ENCODE peak calls at places on chromosomes 4 and X, in eight cellular contexts. Q, C, S, T, D, O, E and I are unnamed samples.

GRCh38 chr4:150010525-150011126 is 67.6 kb upstream of the DCLK2 start:
- DNase-seq in O (no peak), C (peak; percentile 72), E (no peak), D (peak; percentile 42), S (peak; percentile 38), T (no peak), Q (peak; percentile 69), I (peak; percentile 24)

GRCh38 chr4:182143822-182144620 is 99.2 kb upstream of the TENM3 start:
- DNase-seq in E (no peak), O (no peak), C (peak; percentile 83), Q (peak; percentile 19), D (peak; percentile 47), T (no peak), S (no peak), I (peak; percentile 43)

GRCh38 chr4:141473952-141474351 is 162.4 kb upstream of the IL15 start:
- DNase-seq in T (no peak), O (no peak), D (no peak), S (no peak), E (no peak), Q (peak; percentile 32), C (peak; percentile 61), I (no peak)

GRCh38 chrX:43500240-43500639 is 155.9 kb upstream of the MAOA start:
- DNase-seq in C (no peak), O (no peak), D (no peak), S (no peak), E (no peak), T (no peak), Q (no peak), I (no peak)

GRCh38 chr4:32735856-32736590 is 2015.9 kb downstream of the PCDH7 start:
- DNase-seq in Q (no peak), C (no peak), S (no peak), T (no peak), E (no peak), D (no peak), O (no peak), I (no peak)

GRCh38 chr4:139783761-139784484 is 118.3 kb downstream of the MGST2 start:
- DNase-seq in D (no peak), T (no peak), S (no peak), O (no peak), Q (no peak), C (no peak), E (no peak), I (no peak)

GRCh38 chrX:65581661-65582339 is 47.2 kb upstream of the LAS1L start:
- DNase-seq in T (no peak), E (peak; percentile 28), O (peak; percentile 35), Q (no peak), S (peak; percentile 61), D (peak; percentile 53), C (peak; percentile 61), I (peak; percentile 60)

GRCh38 chr4:40264497-40264896 is 67.7 kb downstream of the RHOH start:
- DNase-seq in T (no peak), D (no peak), C (peak; percentile 69), S (no peak), Q (no peak), E (no peak), O (no peak), I (no peak)

GRCh38 chr4:151674804-151675290 is 86.0 kb downstream of the GATB start:
- DNase-seq in Q (no peak), O (no peak), T (no peak), E (no peak), C (no peak), S (no peak), D (peak; percentile 80), I (no peak)

GRCh38 chr4:23902203-23902602 is 12.4 kb upstream of the PPARGC1A start:
- DNase-seq in T (no peak), E (no peak), D (no peak), Q (no peak), S (no peak), C (no peak), O (no peak), I (no peak)
- TF ChIP-seq CTCF in T (no peak), E (no peak), D (no peak), Q (peak; percentile 26), S (no peak), C (no peak), O (no peak), I (no peak)

GRCh38 chrX:152869972-152870371 is 27.9 kb upstream of the ZNF185 start:
- DNase-seq in E (no peak), C (no peak), O (no peak), T (no peak), Q (no peak), D (no peak), S (no peak), I (no peak)
- TF ChIP-seq CTCF in E (no peak), C (no peak), O (no peak), T (no peak), Q (no peak), D (no peak), S (no peak), I (no peak)

GRCh38 chrX:149491812-149492211 is 13.3 kb downstream of the IDS start:
- DNase-seq in S (no peak), O (no peak), T (no peak), D (no peak), Q (no peak), E (no peak), C (no peak), I (no peak)

GRCh38 chrX:149490100-149490499 is 15.0 kb downstream of the IDS start:
- DNase-seq in E (no peak), C (peak; percentile 25), O (no peak), Q (no peak), T (no peak), S (no peak), D (no peak), I (no peak)

GRCh38 chrX:149487292-149487691 is 17.8 kb downstream of the IDS start:
- DNase-seq in T (no peak), O (no peak), Q (no peak), C (no peak), S (no peak), E (no peak), D (no peak), I (no peak)
- TF ChIP-seq CTCF in T (no peak), O (no peak), Q (peak; percentile 23), C (no peak), S (no peak), E (no peak), D (no peak), I (peak; percentile 23)

DNA sequence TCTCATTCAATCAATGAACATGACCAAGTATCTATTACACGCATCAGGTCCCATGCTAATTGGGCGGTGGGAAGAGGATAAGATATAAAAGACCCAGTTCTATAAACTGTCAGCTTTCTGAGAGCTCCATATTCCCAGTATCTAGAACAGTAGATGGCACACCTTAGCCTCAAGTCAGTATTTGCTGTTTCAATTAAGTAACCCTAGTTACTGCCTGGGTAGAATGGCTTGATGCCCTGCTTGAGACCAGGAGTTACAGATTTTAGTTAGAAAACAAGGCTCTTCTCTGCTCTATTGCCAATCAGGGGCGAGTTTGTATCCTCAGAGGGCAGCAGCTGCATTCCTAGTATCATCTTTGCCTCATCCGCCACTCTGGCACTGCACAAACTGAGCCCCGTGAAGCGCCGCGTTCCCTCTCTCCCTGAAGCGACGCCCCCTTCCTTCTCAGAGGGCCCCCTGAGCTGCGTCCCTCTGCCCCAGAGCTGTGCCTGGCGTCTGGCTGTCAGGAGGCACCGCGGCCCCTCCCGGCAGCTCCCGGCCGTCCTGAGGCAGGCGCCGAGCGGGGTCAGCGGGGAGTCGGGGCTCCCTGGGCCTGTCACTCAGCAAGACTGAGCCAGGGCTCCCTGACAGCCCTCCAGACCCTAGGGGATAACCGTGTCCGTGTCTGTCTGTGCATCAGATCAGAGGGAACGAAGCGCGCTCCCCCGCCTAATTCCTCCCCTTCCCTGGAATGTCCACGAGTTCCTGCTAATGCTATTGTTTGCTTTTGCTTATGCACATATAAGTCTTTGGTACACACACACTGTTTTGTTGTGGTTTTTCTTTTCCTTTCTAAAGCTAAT is 212.4 kb upstream of the TTC29 start:
- DNase-seq in D (peak; percentile 62), T (no peak), S (peak; percentile 21), Q (no peak), O (no peak), C (peak; percentile 20), E (no peak), I (peak; percentile 23)
- TF ChIP-seq CTCF in D (no peak), T (no peak), S (no peak), Q (no peak), O (no peak), C (no peak), E (no peak), I (no peak)

GRCh38 chr4:6008092-6008551 is 10.1 kb downstream of the C4orf50 start:
- DNase-seq in T (no peak), C (no peak), Q (no peak), E (no peak), O (no peak), S (no peak), D (no peak), I (no peak)
- TF ChIP-seq CTCF in T (no peak), C (no peak), Q (peak; percentile 3), E (no peak), O (no peak), S (no peak), D (no peak), I (no peak)

GRCh38 chr4:131302108-131302507 is 1847.0 kb upstream of the PCDH10 start:
- DNase-seq in D (no peak), E (no peak), S (no peak), O (no peak), C (no peak), T (no peak), Q (no peak), I (no peak)
- TF ChIP-seq CTCF in D (no peak), E (no peak), S (no peak), O (no peak), C (no peak), T (no peak), Q (no peak), I (no peak)